ENCODE peak calls at places on chromosomes 3 and 15, in five cellular contexts. Y, M, H, V and G are unnamed samples. For H3K4me1, the result is how much of the 10 kb centered on the place peaks cover.

GRCh38 chr3:80192871-80193270 is 425.1 kb upstream of the ROBO1 start:
- DNase-seq in Y (no peak), M (no peak), H (no peak), V (no peak), G (no peak)

GRCh38 chr15:31031471-31032064 is 40.1 kb upstream of the MTMR10 start:
- DNase-seq in Y (peak), M (no peak), H (no peak), V (peak), G (no peak)

GRCh38 chr3:187327827-187328226 is 36.3 kb upstream of the MASP1 start:
- DNase-seq in Y (no peak), M (no peak), H (no peak), V (no peak), G (no peak)

GRCh38 chr3:42739401-42740158 is 33.5 kb downstream of the CCDC13 start:
- DNase-seq in Y (no peak), M (no peak), H (no peak), V (no peak), G (no peak)

GRCh38 chr15:99967841-99968371 is 234.7 kb upstream of the LYSMD4 start:
- DNase-seq in Y (no peak), M (peak), H (no peak), V (no peak), G (no peak)

GRCh38 chr3:194095464-194095863 is 40.5 kb upstream of the HES1 start:
- DNase-seq in Y (no peak), M (peak), H (no peak), V (no peak), G (peak)

GRCh38 chr3:197960694-197961581 is 921 bp downstream of the LMLN start:
- DNase-seq in Y (no peak), M (no peak), H (no peak), V (no peak), G (no peak)

GRCh38 chr3:156865732-156866131 is 39.6 kb downstream of the LEKR1 start:
- DNase-seq in Y (peak), M (no peak), H (no peak), V (no peak), G (no peak)

GRCh38 chr3:188006726-188007393 is 147.1 kb upstream of the LPP start:
- DNase-seq in Y (no peak), M (no peak), H (no peak), V (no peak), G (no peak)

GRCh38 chr3:188526057-188526456 is 372.1 kb downstream of the LPP start:
- DNase-seq in Y (peak), M (no peak), H (no peak), V (no peak), G (peak)

GRCh38 chr15:42749266-42749665 is 12.3 kb upstream of the CDAN1 start:
- DNase-seq in Y (no peak), M (no peak), H (no peak), V (no peak), G (no peak)

GRCh38 chr3:4416961-4417360 is 50.1 kb downstream of the SUMF1 start:
- DNase-seq in Y (peak), M (no peak), H (no peak), V (no peak), G (no peak)

GRCh38 chr15:48112242-48112641 is 8.5 kb upstream of the SLC24A5 start:
- DNase-seq in Y (peak), M (no peak), H (no peak), V (no peak), G (no peak)

GRCh38 chr3:50324351-50325144 is 2.0 kb upstream of the HYAL2 start:
- DNase-seq in Y (peak), M (peak), H (peak), V (peak), G (no peak)

GRCh38 chr15:56835598-56836275 is 82.7 kb upstream of the TCF12 start:
- DNase-seq in Y (peak), M (no peak), H (no peak), V (no peak), G (no peak)

GRCh38 chr3:56790016-56790950 is 11.5 kb downstream of the ARHGEF3 start:
- DNase-seq in Y (no peak), M (no peak), H (peak), V (no peak), G (no peak)

GRCh38 chr3:69932501-69932900 is 67.0 kb upstream of the SAMMSON start:
- DNase-seq in Y (no peak), M (no peak), H (no peak), V (no peak), G (no peak)

GRCh38 chr3:46464326-46465195 is at the start of gene LTF:
- DNase-seq in Y (no peak), M (no peak), H (no peak), V (no peak), G (no peak)

GRCh38 chr3:141393151-141394076 is 25.1 kb downstream of the ZBTB38 start:
- DNase-seq in Y (no peak), M (no peak), H (no peak), V (no peak), G (no peak)

GRCh38 chr3:8095724-8096123 is 405.9 kb upstream of the LMCD1 start:
- DNase-seq in Y (no peak), M (no peak), H (no peak), V (no peak), G (no peak)

GRCh38 chr15:57306305-57306943 is 69.9 kb upstream of the CGNL1 start:
- DNase-seq in Y (peak), M (peak), H (peak), V (peak), G (peak)

GRCh38 chr3:141150431-141150830 is 81.2 kb upstream of the PXYLP1 start:
- DNase-seq in Y (no peak), M (no peak), H (no peak), V (no peak), G (no peak)

GRCh38 chr3:30188713-30189112 is 417.7 kb upstream of the TGFBR2 start:
- DNase-seq in Y (peak), M (no peak), H (no peak), V (no peak), G (no peak)

GRCh38 chr3:114716916-114717315 is 423.1 kb downstream of the TIGIT start:
- DNase-seq in Y (no peak), M (no peak), H (no peak), V (no peak), G (no peak)

GRCh38 chr3:188111002-188111584 is 42.9 kb upstream of the LPP start:
- DNase-seq in Y (no peak), M (no peak), H (no peak), V (no peak), G (no peak)

GRCh38 chr3:170346481-170347125 is 10.9 kb upstream of the SKIL start:
- DNase-seq in Y (peak), M (no peak), H (no peak), V (no peak), G (no peak)

GRCh38 chr15:28107111-28107893 is 8.2 kb upstream of the OCA2 start:
- DNase-seq in Y (no peak), M (no peak), H (no peak), V (no peak), G (no peak)

GRCh38 chr15:76253851-76254440 is 57.3 kb downstream of the ETFA start:
- DNase-seq in Y (no peak), M (no peak), H (no peak), V (no peak), G (no peak)

GRCh38 chr15:90004671-90005070 is 3.5 kb downstream of the ZNF710 start:
- DNase-seq in Y (peak), M (no peak), H (no peak), V (no peak), G (peak)

GRCh38 chr3:101070260-101071121 is 77.3 kb upstream of the ABI3BP start:
- DNase-seq in Y (no peak), M (peak), H (peak), V (peak), G (peak)

GRCh38 chr15:77009646-77010311 is 14.9 kb downstream of the PSTPIP1 start:
- DNase-seq in Y (peak), M (no peak), H (peak), V (no peak), G (no peak)

GRCh38 chr15:97189152-97189551 is 771.4 kb upstream of the ARRDC4 start:
- DNase-seq in Y (no peak), M (no peak), H (no peak), V (no peak), G (no peak)

GRCh38 chr15:75215107-75216004 is 13.7 kb downstream of the C15orf39 start:
- DNase-seq in Y (no peak), M (no peak), H (no peak), V (no peak), G (no peak)

GRCh38 chr3:12507871-12508281 is 23.6 kb downstream of the TSEN2 start:
- DNase-seq in Y (peak), M (no peak), H (no peak), V (no peak), G (no peak)

GRCh38 chr3:23479026-23479425 is 275.9 kb downstream of the UBE2E2 start:
- DNase-seq in Y (no peak), M (no peak), H (no peak), V (no peak), G (no peak)

GRCh38 chr3:105598047-105598796 is 231.5 kb downstream of the ALCAM start:
- DNase-seq in Y (peak), M (no peak), H (no peak), V (no peak), G (no peak)

GRCh38 chr3:32283304-32283703 is 44.8 kb downstream of the CMTM8 start:
- DNase-seq in Y (no peak), M (no peak), H (no peak), V (no peak), G (no peak)

GRCh38 chr3:32282578-32282977 is 44.1 kb downstream of the CMTM8 start:
- DNase-seq in Y (no peak), M (no peak), H (no peak), V (no peak), G (no peak)

GRCh38 chr3:32278714-32279113 is 40.2 kb downstream of the CMTM8 start:
- DNase-seq in Y (peak), M (no peak), H (no peak), V (no peak), G (no peak)

GRCh38 chr3:32281570-32282106 is 43.2 kb downstream of the CMTM8 start:
- DNase-seq in Y (no peak), M (no peak), H (no peak), V (no peak), G (no peak)

DNA sequence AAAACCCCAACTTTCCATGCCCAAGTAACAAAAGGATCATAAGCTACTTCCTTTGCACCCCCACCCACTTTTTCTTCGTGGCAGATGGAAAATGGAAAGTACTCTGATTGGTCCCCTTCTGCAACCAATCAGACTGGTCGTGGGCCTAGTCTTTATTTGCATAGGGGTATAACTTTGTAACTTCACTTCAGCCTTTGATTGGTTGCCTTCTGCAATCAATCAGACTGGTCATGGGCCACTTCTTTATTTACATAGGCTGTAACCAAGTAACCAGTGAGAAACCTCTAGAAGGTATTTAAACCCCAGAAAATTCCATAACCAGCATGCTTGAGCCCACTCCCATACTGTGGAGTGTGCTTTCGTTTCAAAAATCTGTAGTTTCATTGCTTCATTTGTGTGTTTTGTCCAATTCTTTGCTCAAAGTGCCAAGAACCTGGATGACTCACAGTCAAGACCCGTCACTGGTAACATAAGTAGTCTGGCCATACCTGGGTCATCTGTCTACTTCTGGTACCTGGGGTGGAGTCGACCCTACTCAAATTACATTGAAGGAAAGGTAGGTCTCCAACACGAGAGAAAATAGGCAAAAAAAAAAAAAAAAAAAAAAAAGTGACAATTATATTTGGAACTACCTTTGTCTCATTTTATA is 41.9 kb downstream of the CMTM8 start:
- DNase-seq in Y (no peak), M (no peak), H (no peak), V (no peak), G (no peak)
- H3K4me1 ChIP-seq in Y (under half), M (under half), H (under half), V (under half), G (under half)

DNA sequence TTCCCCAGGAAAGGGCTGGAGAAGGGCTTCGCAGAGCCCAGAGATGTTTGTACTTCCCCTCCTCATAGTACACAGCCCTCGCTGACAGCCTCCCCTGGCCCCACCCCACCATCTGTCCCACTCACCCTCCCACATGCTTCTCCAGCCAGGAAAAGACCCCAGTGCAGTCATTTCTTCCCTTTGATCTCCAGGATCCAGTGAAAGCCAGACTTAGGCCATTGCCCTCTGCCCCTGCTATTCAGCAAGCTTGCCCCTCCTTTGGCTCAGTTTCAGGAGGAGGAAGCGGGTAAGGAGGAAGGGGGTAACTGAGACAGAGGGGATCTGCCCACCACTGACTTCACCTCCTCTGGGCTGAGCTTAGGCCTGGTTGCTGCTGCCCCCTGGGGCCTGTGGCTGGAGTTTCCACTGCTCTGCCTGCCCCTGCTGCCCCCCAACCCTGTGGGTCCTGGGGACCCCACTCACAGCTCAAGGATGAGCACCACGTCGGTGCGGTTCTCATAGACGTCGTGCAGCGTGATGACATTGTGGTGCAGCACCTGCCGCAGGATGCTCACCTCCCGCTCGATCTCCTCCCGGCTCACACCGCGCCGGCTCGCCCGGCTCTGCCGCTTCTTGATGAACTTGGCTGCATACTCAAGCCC is 63.1 kb downstream of the DAPK2 start:
- DNase-seq in Y (no peak), M (no peak), H (no peak), V (no peak), G (no peak)
- TF ChIP-seq CTCF in Y (peak), M (no peak), H (no peak), V (no peak), G (no peak)

GRCh38 chr15:60372223-60372622 is 25.6 kb downstream of the ANXA2 start:
- DNase-seq in Y (no peak), M (no peak), H (no peak), V (no peak), G (no peak)
- H3K4me1 ChIP-seq in Y (under half), M (half or more), H (under half), V (under half), G (under half)

DNA sequence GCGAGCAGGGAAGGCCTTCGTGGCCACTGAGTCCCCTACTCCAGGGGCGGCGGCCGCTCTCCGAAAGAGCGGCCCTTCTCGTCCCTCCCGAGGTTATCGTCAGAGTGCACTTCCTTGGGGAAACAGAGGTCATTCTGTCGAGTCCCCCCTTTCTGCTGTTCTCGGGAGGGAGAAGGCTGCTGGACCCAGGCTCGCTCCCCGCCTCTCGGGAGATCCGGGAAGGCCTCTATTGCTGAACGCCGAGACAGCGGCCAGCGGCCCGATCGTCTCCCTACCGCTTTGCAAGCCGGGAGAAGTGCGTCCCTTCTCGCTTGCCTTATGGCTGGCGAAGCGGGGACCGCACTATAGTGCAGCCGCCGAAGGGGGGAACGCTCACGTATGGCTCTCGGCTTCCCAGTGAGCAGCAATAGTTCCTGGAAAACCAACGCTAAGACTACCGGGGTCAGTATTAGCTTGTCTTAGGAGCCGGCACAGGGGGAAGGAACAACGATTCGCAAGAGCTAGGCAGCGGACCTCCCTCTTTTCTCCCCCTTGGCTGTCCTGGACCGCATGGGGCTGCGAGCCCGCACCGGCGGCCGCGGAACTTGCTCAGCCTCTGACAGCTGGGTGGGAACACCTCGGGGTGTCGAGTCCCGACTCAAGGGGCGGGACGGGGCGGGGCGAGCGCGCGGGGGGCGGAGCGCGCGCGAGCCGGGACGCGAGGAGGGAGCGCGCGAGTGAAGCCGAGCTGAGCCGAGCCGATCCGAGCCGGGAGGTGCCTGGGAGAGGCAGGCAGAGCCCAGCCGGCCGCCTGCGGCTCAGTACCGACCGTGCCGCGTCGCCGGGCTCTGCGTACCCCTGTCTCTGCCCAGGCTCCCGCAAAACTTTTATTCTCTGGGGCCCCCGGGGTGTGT is 930 bp upstream of the PPM1L start:
- DNase-seq in Y (peak), M (peak), H (peak), V (peak), G (peak)
- TF ChIP-seq CTCF in Y (no peak), M (no peak), H (no peak), V (no peak), G (no peak)

GRCh38 chr3:149590691-149591441 is 67.0 kb downstream of the WWTR1 start:
- DNase-seq in Y (no peak), M (no peak), H (no peak), V (no peak), G (no peak)

GRCh38 chr3:149589332-149589731 is 68.5 kb downstream of the WWTR1 start:
- DNase-seq in Y (peak), M (no peak), H (no peak), V (no peak), G (no peak)

GRCh38 chr3:149586871-149587270 is 71.0 kb downstream of the WWTR1 start:
- DNase-seq in Y (peak), M (no peak), H (no peak), V (no peak), G (no peak)

GRCh38 chr3:149587383-149587782 is 70.4 kb downstream of the WWTR1 start:
- DNase-seq in Y (no peak), M (no peak), H (no peak), V (no peak), G (no peak)

DNA sequence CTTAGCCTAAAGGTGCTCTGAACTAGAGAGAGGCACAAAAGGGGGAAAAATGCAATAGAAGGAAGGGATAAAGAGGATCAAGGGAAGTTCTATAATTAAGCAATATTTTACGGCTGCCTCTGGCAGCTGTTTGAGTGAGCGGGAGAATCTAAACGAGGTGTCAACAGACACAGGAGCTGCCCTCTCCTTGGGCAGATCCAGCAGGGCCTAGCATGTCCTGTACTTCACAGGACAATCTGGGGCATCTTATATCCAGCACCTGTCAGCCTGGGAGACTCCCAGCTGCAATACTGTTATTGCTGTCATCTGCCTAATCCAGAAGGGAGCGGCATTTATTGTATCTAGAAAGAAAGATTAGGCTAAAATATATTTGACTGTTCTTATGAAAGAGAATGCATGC is 68.9 kb downstream of the WWTR1 start:
- DNase-seq in Y (no peak), M (no peak), H (no peak), V (no peak), G (no peak)
- H3K4me1 ChIP-seq in Y (under half), M (under half), H (under half), V (under half), G (under half)

GRCh38 chr15:61088675-61089074 is 140.4 kb downstream of the RORA start:
- DNase-seq in Y (no peak), M (no peak), H (no peak), V (no peak), G (no peak)
- TF ChIP-seq CTCF in Y (no peak), M (no peak), H (no peak), V (no peak), G (no peak)

GRCh38 chr3:119644481-119644880 is 15.9 kb downstream of the POPDC2 start:
- DNase-seq in Y (no peak), M (no peak), H (no peak), V (no peak), G (no peak)

GRCh38 chr3:119643528-119643927 is 16.9 kb downstream of the POPDC2 start:
- DNase-seq in Y (peak), M (no peak), H (no peak), V (no peak), G (no peak)

GRCh38 chr3:119639494-119640350 is 20.7 kb downstream of the POPDC2 start:
- DNase-seq in Y (no peak), M (no peak), H (no peak), V (peak), G (no peak)

GRCh38 chr3:119643094-119643493 is 17.3 kb downstream of the POPDC2 start:
- DNase-seq in Y (peak), M (no peak), H (no peak), V (peak), G (no peak)

GRCh38 chr3:119641416-119641815 is 19.0 kb downstream of the POPDC2 start:
- DNase-seq in Y (no peak), M (no peak), H (no peak), V (no peak), G (no peak)
- H3K4me1 ChIP-seq in Y (under half), M (under half), H (under half), V (half or more), G (under half)

GRCh38 chr3:183449391-183449790 is 21.0 kb upstream of the MCF2L2 start:
- DNase-seq in Y (peak), M (no peak), H (no peak), V (no peak), G (no peak)
- TF ChIP-seq CTCF in Y (no peak), M (no peak), H (no peak), V (no peak), G (no peak)

GRCh38 chr3:183513046-183513706 is 42.3 kb downstream of the KLHL6 start:
- DNase-seq in Y (no peak), M (no peak), H (peak), V (no peak), G (no peak)
- H3K4me1 ChIP-seq in Y (under half), M (under half), H (half or more), V (half or more), G (under half)

GRCh38 chr3:2765002-2765579 is 345.1 kb downstream of the IL5RA start:
- DNase-seq in Y (no peak), M (no peak), H (no peak), V (peak), G (no peak)
- TF ChIP-seq CTCF in Y (no peak), M (no peak), H (no peak), V (peak), G (no peak)